ENCODE peak calls at places on chromosomes 12 and 14, in six cellular contexts. C, H, G, X, I and Y are unnamed samples.

GRCh38 chr12:10372534-10372931 is 17.3 kb downstream of the KLRK1 start:
- DNase-seq in C (no peak), H (no peak), G (no peak), X (no peak), I (no peak), Y (no peak)

GRCh38 chr14:81187832-81188522 is 32.8 kb downstream of the GTF2A1 start:
- DNase-seq in C (no peak), H (no peak), G (no peak), X (no peak), I (no peak), Y (no peak)

GRCh38 chr12:55659486-55660385 is 23.0 kb downstream of the OR10P1 start:
- DNase-seq in C (no peak), H (no peak), G (peak; percentile 27), X (no peak), I (no peak), Y (no peak)

GRCh38 chr14:95143813-95144620 is 13.3 kb downstream of the DICER1 start:
- DNase-seq in C (no peak), H (no peak), G (no peak), X (no peak), I (no peak), Y (no peak)

GRCh38 chr12:31843399-31844095 is 114.7 kb upstream of the AMN1 start:
- DNase-seq in C (no peak), H (no peak), G (no peak), X (no peak), I (no peak), Y (no peak)

GRCh38 chr12:82366182-82366581 is 7.9 kb downstream of the METTL25 start:
- DNase-seq in C (no peak), H (no peak), G (no peak), X (no peak), I (no peak), Y (no peak)

GRCh38 chr12:32486158-32486557 is 86.8 kb downstream of the FGD4 start:
- DNase-seq in C (no peak), H (no peak), G (no peak), X (no peak), I (no peak), Y (no peak)

GRCh38 chr14:93028724-93029076 is 87.0 kb downstream of the ITPK1 start:
- DNase-seq in C (no peak), H (no peak), G (no peak), X (no peak), I (no peak), Y (no peak)

GRCh38 chr12:67772276-67773169 is 124.0 kb downstream of the DYRK2 start:
- DNase-seq in C (peak; percentile 64), H (no peak), G (no peak), X (no peak), I (no peak), Y (no peak)

GRCh38 chr12:10101042-10101579 is 2.3 kb upstream of the CLEC1A start:
- DNase-seq in C (no peak), H (no peak), G (no peak), X (no peak), I (no peak), Y (no peak)

GRCh38 chr12:97936165-97936564 is 473.6 kb downstream of the RMST start:
- DNase-seq in C (no peak), H (no peak), G (no peak), X (no peak), I (no peak), Y (no peak)

DNA sequence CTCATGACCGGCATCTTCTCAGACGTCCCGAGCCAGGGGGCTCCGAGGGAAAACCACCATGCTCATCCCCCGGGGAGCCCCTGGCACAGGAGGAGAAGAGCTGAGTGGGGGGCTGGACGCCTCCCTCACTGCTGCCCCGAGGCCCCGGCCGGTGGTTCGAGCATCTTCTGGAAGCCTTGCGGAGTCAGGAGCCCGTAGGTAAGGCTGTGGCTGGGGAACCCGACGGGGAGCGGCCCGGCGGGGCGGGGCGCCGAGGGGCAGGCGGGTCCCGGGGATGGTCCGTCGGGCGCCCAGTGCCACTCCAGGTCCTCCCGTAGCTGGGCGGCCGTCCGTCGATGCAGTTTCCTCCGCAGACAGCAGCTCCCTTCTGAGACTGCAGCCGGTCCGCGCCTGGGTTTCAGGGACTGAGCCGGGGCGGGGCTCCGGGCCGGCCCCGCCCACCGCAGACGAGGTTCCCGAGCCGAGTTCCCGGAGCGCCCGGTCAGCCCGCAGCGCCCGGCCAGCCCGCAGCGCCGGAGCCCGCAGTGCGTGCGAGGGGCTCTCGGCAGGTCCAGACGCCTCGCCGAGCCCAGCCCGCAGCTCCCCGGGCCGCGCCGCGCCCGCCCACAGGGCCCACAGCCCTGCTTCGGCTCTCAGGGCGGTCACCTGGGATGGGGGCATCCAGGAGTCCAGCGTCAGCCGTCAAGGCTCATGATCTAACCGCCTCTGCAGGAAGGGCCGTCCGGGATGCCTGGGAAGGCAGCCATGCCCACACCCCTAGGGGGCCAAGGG is at the start of gene PGF:
- DNase-seq in C (peak; percentile 89), H (peak; percentile 76), G (no peak), X (peak; percentile 55), I (no peak), Y (no peak)
- TF ChIP-seq POLR2A in C (peak; percentile 62), H (no peak), G (no peak), X (no peak), I (no peak), Y (no peak)

GRCh38 chr14:86858591-86858990 is 1134.4 kb downstream of the GALC start:
- DNase-seq in C (no peak), H (no peak), G (no peak), X (no peak), I (no peak), Y (no peak)
- TF ChIP-seq TAF1 in C (no peak), H (no peak), G (no peak), X (no peak), I (no peak), Y (no peak)

GRCh38 chr12:26832817-26833691 is at the start of gene ITPR2:
- DNase-seq in C (peak; percentile 94), H (peak; percentile 99), G (peak; percentile 88), X (peak; percentile 92), I (peak; percentile 60), Y (peak; percentile 94)

GRCh38 chr12:26830783-26831601 is 2.0 kb downstream of the ITPR2 start:
- DNase-seq in C (no peak), H (no peak), G (no peak), X (no peak), I (no peak), Y (no peak)

GRCh38 chr12:26830358-26830757 is 2.6 kb downstream of the ITPR2 start:
- DNase-seq in C (no peak), H (no peak), G (no peak), X (no peak), I (no peak), Y (no peak)

GRCh38 chr12:26833692-26834168 is 736 bp upstream of the ITPR2 start:
- DNase-seq in C (peak; percentile 61), H (no peak), G (no peak), X (peak; percentile 24), I (no peak), Y (peak; percentile 41)

GRCh38 chr12:26831959-26832816 is 806 bp downstream of the ITPR2 start:
- DNase-seq in C (peak; percentile 74), H (peak; percentile 58), G (peak; percentile 63), X (peak; percentile 53), I (no peak), Y (peak; percentile 49)
- TF ChIP-seq POLR2A in C (peak; percentile 27), H (peak; percentile 24), G (peak; percentile 41), X (peak; percentile 85), I (peak; percentile 65), Y (peak; percentile 79)

GRCh38 chr12:12032771-12033588 is 37.8 kb upstream of the BCL2L14 start:
- DNase-seq in C (peak; percentile 83), H (peak; percentile 70), G (peak; percentile 72), X (no peak), I (peak; percentile 66), Y (no peak)
- TF ChIP-seq TAF1 in C (no peak), H (no peak), G (no peak), X (no peak), I (no peak), Y (no peak)

GRCh38 chr12:47079894-47080724 is at the start of gene AMIGO2:
- DNase-seq in C (peak; percentile 72), H (peak; percentile 57), G (no peak), X (no peak), I (no peak), Y (no peak)

GRCh38 chr12:47078086-47078395 is 1.4 kb upstream of the PCED1B start:
- DNase-seq in C (no peak), H (no peak), G (no peak), X (no peak), I (no peak), Y (no peak)

GRCh38 chr12:47080725-47081502 is 1.2 kb upstream of the AMIGO2 start:
- DNase-seq in C (no peak), H (peak; percentile 22), G (no peak), X (no peak), I (no peak), Y (no peak)

GRCh38 chr12:47078733-47079364 is 572 bp upstream of the PCED1B start:
- DNase-seq in C (no peak), H (no peak), G (no peak), X (no peak), I (no peak), Y (no peak)

DNA sequence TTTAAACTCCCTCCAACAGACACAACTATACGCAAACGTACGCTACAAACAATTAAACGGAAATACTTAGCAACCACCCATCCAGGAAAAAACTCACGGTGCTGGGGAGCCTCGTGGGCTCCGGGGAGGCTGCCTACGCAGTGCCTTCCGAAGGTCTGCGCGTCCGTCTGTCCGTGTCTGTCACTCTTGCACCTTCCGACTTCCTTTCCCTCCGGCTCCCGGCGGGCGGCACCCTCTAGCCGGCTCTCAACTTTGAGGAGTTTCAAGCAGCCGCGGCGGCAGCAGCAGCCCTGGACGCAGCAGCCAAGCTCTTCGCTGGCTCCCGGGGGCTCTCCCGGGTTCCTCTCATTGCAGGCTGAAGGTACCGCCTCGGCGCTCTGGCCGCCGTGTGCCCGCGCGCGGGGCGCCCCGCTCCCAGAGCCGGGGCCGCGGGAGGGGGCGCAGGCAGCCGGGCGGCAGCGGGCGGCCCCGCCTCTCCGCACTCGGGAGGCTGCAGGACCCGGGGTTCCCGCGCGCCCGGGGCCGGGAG is at the start of gene PCED1B:
- DNase-seq in C (peak; percentile 67), H (peak; percentile 41), G (peak; percentile 8), X (no peak), I (no peak), Y (peak; percentile 32)
- TF ChIP-seq POLR2A in C (no peak), H (no peak), G (no peak), X (no peak), I (no peak), Y (no peak)